ENCODE peak calls at places on chromosomes 5 and 9, in six cellular contexts. One of them, this sample, is unnamed.

GRCh38 chr9:92384373-92384772 is 20.0 kb downstream of the OGN start:
- DNase-seq in thoracic aorta: no peak
- DNase-seq in mesothelial cell of epicardium: no peak
- DNase-seq in cardiac fibroblast: no peak
- DNase-seq in GM10248: no peak
- DNase-seq in choroid plexus epithelial cell: peak; percentile 41
- DNase-seq in this sample: no peak

GRCh38 chr9:764105-764524 is 77.4 kb upstream of the DMRT1 start:
- DNase-seq in thoracic aorta: no peak
- DNase-seq in GM10248: peak; percentile 42
- DNase-seq in mesothelial cell of epicardium: peak; percentile 44
- DNase-seq in choroid plexus epithelial cell: peak; percentile 81
- DNase-seq in cardiac fibroblast: peak; percentile 81
- DNase-seq in this sample: peak; percentile 75

GRCh38 chr5:29208026-29208425 is 1985.5 kb upstream of the CDH6 start:
- DNase-seq in thoracic aorta: no peak
- DNase-seq in GM10248: no peak
- DNase-seq in choroid plexus epithelial cell: peak; percentile 2
- DNase-seq in cardiac fibroblast: no peak
- DNase-seq in mesothelial cell of epicardium: no peak
- DNase-seq in this sample: no peak

GRCh38 chr9:136538599-136539426 is 7.0 kb downstream of the NOTCH1 start:
- DNase-seq in mesothelial cell of epicardium: no peak
- DNase-seq in GM10248: peak; percentile 74
- DNase-seq in cardiac fibroblast: peak; percentile 49
- DNase-seq in thoracic aorta: no peak
- DNase-seq in choroid plexus epithelial cell: no peak
- DNase-seq in this sample: no peak

GRCh38 chr5:103511554-103511885 is 51.1 kb downstream of the NUDT12 start:
- DNase-seq in thoracic aorta: no peak
- DNase-seq in mesothelial cell of epicardium: no peak
- DNase-seq in GM10248: no peak
- DNase-seq in choroid plexus epithelial cell: peak; percentile 41
- DNase-seq in cardiac fibroblast: no peak
- DNase-seq in this sample: no peak

GRCh38 chr9:136847827-136848392 is 1.3 kb upstream of the PHPT1 start:
- DNase-seq in choroid plexus epithelial cell: peak; percentile 90
- DNase-seq in thoracic aorta: peak; percentile 56
- DNase-seq in mesothelial cell of epicardium: peak; percentile 81
- DNase-seq in GM10248: peak; percentile 81
- DNase-seq in cardiac fibroblast: peak; percentile 88
- DNase-seq in this sample: peak; percentile 86

GRCh38 chr9:69420611-69421270 is 95.7 kb downstream of the ENTREP1 start:
- DNase-seq in cardiac fibroblast: no peak
- DNase-seq in mesothelial cell of epicardium: no peak
- DNase-seq in thoracic aorta: no peak
- DNase-seq in GM10248: no peak
- DNase-seq in choroid plexus epithelial cell: no peak
- DNase-seq in this sample: no peak

GRCh38 chr5:133370904-133371303 is 241.4 kb downstream of the FSTL4 start:
- DNase-seq in choroid plexus epithelial cell: no peak
- DNase-seq in cardiac fibroblast: no peak
- DNase-seq in mesothelial cell of epicardium: no peak
- DNase-seq in GM10248: no peak
- DNase-seq in thoracic aorta: no peak
- DNase-seq in this sample: no peak

GRCh38 chr9:70563437-70564204 is 149.2 kb upstream of the KLF9 start:
- DNase-seq in mesothelial cell of epicardium: no peak
- DNase-seq in thoracic aorta: no peak
- DNase-seq in choroid plexus epithelial cell: peak; percentile 88
- DNase-seq in GM10248: peak; percentile 67
- DNase-seq in cardiac fibroblast: peak; percentile 73
- DNase-seq in this sample: no peak

GRCh38 chr9:109939698-109940342 is 159.8 kb downstream of the PALM2AKAP2 start:
- DNase-seq in cardiac fibroblast: no peak
- DNase-seq in choroid plexus epithelial cell: no peak
- DNase-seq in thoracic aorta: no peak
- DNase-seq in GM10248: no peak
- DNase-seq in mesothelial cell of epicardium: no peak
- DNase-seq in this sample: no peak

GRCh38 chr5:166031926-166032325 is 2259.5 kb upstream of the WWC1 start:
- DNase-seq in mesothelial cell of epicardium: no peak
- DNase-seq in thoracic aorta: no peak
- DNase-seq in choroid plexus epithelial cell: no peak
- DNase-seq in cardiac fibroblast: no peak
- DNase-seq in GM10248: no peak
- DNase-seq in this sample: no peak

GRCh38 chr5:178356459-178356872 is 123.9 kb upstream of the PHYKPL start:
- DNase-seq in choroid plexus epithelial cell: no peak
- DNase-seq in GM10248: no peak
- DNase-seq in thoracic aorta: no peak
- DNase-seq in cardiac fibroblast: no peak
- DNase-seq in mesothelial cell of epicardium: peak; percentile 64
- DNase-seq in this sample: peak; percentile 16

GRCh38 chr5:135379052-135379654 is 19.9 kb downstream of the MACROH2A1 start:
- DNase-seq in choroid plexus epithelial cell: no peak
- DNase-seq in GM10248: no peak
- DNase-seq in cardiac fibroblast: peak; percentile 60
- DNase-seq in thoracic aorta: no peak
- DNase-seq in mesothelial cell of epicardium: no peak
- DNase-seq in this sample: no peak

GRCh38 chr5:9851458-9851857 is 221.3 kb upstream of the TAS2R1 start:
- DNase-seq in GM10248: no peak
- DNase-seq in choroid plexus epithelial cell: peak; percentile 73
- DNase-seq in thoracic aorta: no peak
- DNase-seq in cardiac fibroblast: peak; percentile 65
- DNase-seq in mesothelial cell of epicardium: no peak
- DNase-seq in this sample: peak; percentile 30

GRCh38 chr5:178990491-178990890 is 4.6 kb downstream of the GRM6 start:
- DNase-seq in thoracic aorta: no peak
- DNase-seq in mesothelial cell of epicardium: no peak
- DNase-seq in GM10248: no peak
- DNase-seq in cardiac fibroblast: no peak
- DNase-seq in choroid plexus epithelial cell: no peak
- DNase-seq in this sample: no peak

DNA sequence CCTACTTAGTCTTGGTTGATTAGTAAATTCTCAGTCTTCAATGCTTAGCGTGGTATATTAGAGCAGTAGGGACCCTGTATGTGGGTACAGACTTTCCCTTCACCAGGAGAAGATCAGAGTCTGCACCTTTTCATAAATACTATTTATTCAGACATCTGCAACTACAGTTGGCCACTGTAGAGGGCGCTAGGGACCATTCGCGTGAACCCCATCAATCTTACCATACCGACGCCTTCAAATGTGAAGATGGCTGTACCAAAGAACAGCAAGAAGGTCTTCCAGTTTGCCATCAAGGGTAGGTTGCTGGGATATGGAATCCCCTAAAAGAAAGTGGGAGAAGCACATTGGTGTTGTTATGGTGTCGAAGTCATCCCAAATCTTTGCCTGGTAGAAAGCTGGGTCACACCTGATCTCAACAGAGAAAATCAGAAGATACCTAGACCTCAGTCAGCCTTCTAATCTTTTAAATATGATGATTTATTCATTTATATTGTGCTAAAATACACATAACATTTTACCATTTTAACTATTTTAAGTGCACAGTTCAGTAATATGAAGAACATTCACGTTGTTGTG is 19.1 kb downstream of the SLC36A3 start:
- DNase-seq in mesothelial cell of epicardium: no peak
- DNase-seq in choroid plexus epithelial cell: no peak
- DNase-seq in GM10248: no peak
- DNase-seq in cardiac fibroblast: no peak
- DNase-seq in thoracic aorta: no peak
- DNase-seq in this sample: no peak
- TF ChIP-seq CTCF in mesothelial cell of epicardium: no peak
- TF ChIP-seq CTCF in choroid plexus epithelial cell: peak; percentile 43
- TF ChIP-seq CTCF in GM10248: peak; percentile 30
- TF ChIP-seq CTCF in cardiac fibroblast: no peak
- TF ChIP-seq CTCF in thoracic aorta: no peak
- TF ChIP-seq CTCF in this sample: no peak

GRCh38 chr9:131954299-131954698 is 125.4 kb downstream of the MED27 start:
- DNase-seq in thoracic aorta: no peak
- DNase-seq in choroid plexus epithelial cell: peak; percentile 14
- DNase-seq in GM10248: no peak
- DNase-seq in mesothelial cell of epicardium: no peak
- DNase-seq in cardiac fibroblast: no peak
- DNase-seq in this sample: peak; percentile 6
- TF ChIP-seq CTCF in thoracic aorta: no peak
- TF ChIP-seq CTCF in choroid plexus epithelial cell: peak; percentile 50
- TF ChIP-seq CTCF in GM10248: peak; percentile 15
- TF ChIP-seq CTCF in mesothelial cell of epicardium: no peak
- TF ChIP-seq CTCF in cardiac fibroblast: no peak
- TF ChIP-seq CTCF in this sample: no peak

GRCh38 chr9:88531920-88532319 is 3.1 kb upstream of the NXNL2 start:
- DNase-seq in thoracic aorta: no peak
- DNase-seq in GM10248: no peak
- DNase-seq in mesothelial cell of epicardium: no peak
- DNase-seq in choroid plexus epithelial cell: no peak
- DNase-seq in cardiac fibroblast: no peak
- DNase-seq in this sample: no peak

GRCh38 chr9:88533951-88534455 is 975 bp upstream of the NXNL2 start:
- DNase-seq in thoracic aorta: no peak
- DNase-seq in choroid plexus epithelial cell: peak; percentile 45
- DNase-seq in cardiac fibroblast: peak; percentile 43
- DNase-seq in mesothelial cell of epicardium: peak; percentile 69
- DNase-seq in GM10248: no peak
- DNase-seq in this sample: peak; percentile 47

GRCh38 chr9:88534456-88535225 is at the start of gene NXNL2:
- DNase-seq in mesothelial cell of epicardium: peak; percentile 92
- DNase-seq in GM10248: no peak
- DNase-seq in thoracic aorta: peak; percentile 36
- DNase-seq in choroid plexus epithelial cell: peak; percentile 91
- DNase-seq in cardiac fibroblast: peak; percentile 88
- DNase-seq in this sample: peak; percentile 89

GRCh38 chr9:88530051-88530450 is 4.9 kb upstream of the NXNL2 start:
- DNase-seq in cardiac fibroblast: peak; percentile 46
- DNase-seq in GM10248: no peak
- DNase-seq in mesothelial cell of epicardium: no peak
- DNase-seq in choroid plexus epithelial cell: peak; percentile 66
- DNase-seq in thoracic aorta: no peak
- DNase-seq in this sample: peak; percentile 15

GRCh38 chr9:88532320-88532719 is 2.7 kb upstream of the NXNL2 start:
- DNase-seq in thoracic aorta: no peak
- DNase-seq in GM10248: no peak
- DNase-seq in cardiac fibroblast: peak; percentile 44
- DNase-seq in mesothelial cell of epicardium: peak; percentile 54
- DNase-seq in choroid plexus epithelial cell: peak; percentile 78
- DNase-seq in this sample: no peak
- TF ChIP-seq CTCF in thoracic aorta: no peak
- TF ChIP-seq CTCF in GM10248: no peak
- TF ChIP-seq CTCF in cardiac fibroblast: no peak
- TF ChIP-seq CTCF in mesothelial cell of epicardium: peak; percentile 55
- TF ChIP-seq CTCF in choroid plexus epithelial cell: peak; percentile 22
- TF ChIP-seq CTCF in this sample: no peak

DNA sequence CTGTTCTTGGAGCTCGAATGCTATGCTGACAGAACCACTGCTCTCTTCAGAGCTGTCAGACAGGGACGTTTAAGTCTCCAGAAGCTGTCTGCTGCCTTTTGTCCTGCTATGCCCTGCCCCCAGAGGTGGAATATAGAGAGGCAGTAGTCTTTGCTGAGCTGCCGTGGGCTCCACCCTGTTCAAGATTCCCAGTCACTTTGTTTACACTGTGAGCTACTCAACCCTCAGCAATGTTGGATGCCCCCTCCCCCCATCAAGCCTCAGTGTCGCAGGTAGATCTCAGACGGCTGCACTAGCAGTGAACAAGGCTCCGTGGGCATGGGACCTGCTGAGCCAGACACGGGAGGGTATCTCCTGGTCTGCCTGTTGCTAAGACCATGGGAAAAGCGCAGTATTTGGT is 344.2 kb downstream of the TMEM161B start:
- DNase-seq in choroid plexus epithelial cell: no peak
- DNase-seq in thoracic aorta: no peak
- DNase-seq in cardiac fibroblast: no peak
- DNase-seq in mesothelial cell of epicardium: no peak
- DNase-seq in GM10248: no peak
- DNase-seq in this sample: peak; percentile 80
- TF ChIP-seq CTCF in choroid plexus epithelial cell: no peak
- TF ChIP-seq CTCF in thoracic aorta: no peak
- TF ChIP-seq CTCF in cardiac fibroblast: no peak
- TF ChIP-seq CTCF in mesothelial cell of epicardium: no peak
- TF ChIP-seq CTCF in GM10248: no peak
- TF ChIP-seq CTCF in this sample: peak; percentile 29

GRCh38 chr9:88971131-88971960 is 19.9 kb upstream of the S1PR3 start:
- DNase-seq in cardiac fibroblast: no peak
- DNase-seq in GM10248: no peak
- DNase-seq in thoracic aorta: no peak
- DNase-seq in mesothelial cell of epicardium: no peak
- DNase-seq in choroid plexus epithelial cell: no peak
- DNase-seq in this sample: no peak
- TF ChIP-seq CTCF in cardiac fibroblast: no peak
- TF ChIP-seq CTCF in GM10248: no peak
- TF ChIP-seq CTCF in thoracic aorta: no peak
- TF ChIP-seq CTCF in mesothelial cell of epicardium: no peak
- TF ChIP-seq CTCF in choroid plexus epithelial cell: no peak
- TF ChIP-seq CTCF in this sample: no peak

This sample was measured in Calu3.